ENCODE peak calls at places on chromosomes 6 and 20, in eight cellular contexts. One of them, this sample, is unnamed.
A peak's percentile ranks its signal among the peaks of the same experiment; 100 is the strongest.

GRCh38 chr20:58340853-58341252 is 31.3 kb downstream of the RAB22A start:
- DNase-seq in mammary epithelial cell: no peak
- DNase-seq in midbrain: no peak
- DNase-seq in fibroblast of gingiva: no peak
- DNase-seq in A549: peak; percentile 13
- DNase-seq in osteoblast: no peak
- DNase-seq in CD8-positive, alpha-beta T cell: no peak
- DNase-seq in neural crest cell: no peak
- DNase-seq in this sample: no peak

GRCh38 chr6:104404377-104404776 is 455.3 kb downstream of the HACE1 start:
- DNase-seq in mammary epithelial cell: no peak
- DNase-seq in midbrain: no peak
- DNase-seq in fibroblast of gingiva: no peak
- DNase-seq in A549: no peak
- DNase-seq in osteoblast: no peak
- DNase-seq in CD8-positive, alpha-beta T cell: no peak
- DNase-seq in neural crest cell: no peak
- DNase-seq in this sample: no peak

GRCh38 chr6:73231986-73232391 is 6.7 kb upstream of the KHDC1L start:
- DNase-seq in mammary epithelial cell: no peak
- DNase-seq in midbrain: no peak
- DNase-seq in fibroblast of gingiva: no peak
- DNase-seq in A549: no peak
- DNase-seq in osteoblast: no peak
- DNase-seq in CD8-positive, alpha-beta T cell: no peak
- DNase-seq in neural crest cell: no peak
- DNase-seq in this sample: no peak

GRCh38 chr6:15033850-15034203 is 212.0 kb upstream of the JARID2 start:
- DNase-seq in mammary epithelial cell: no peak
- DNase-seq in midbrain: no peak
- DNase-seq in fibroblast of gingiva: no peak
- DNase-seq in A549: no peak
- DNase-seq in osteoblast: no peak
- DNase-seq in CD8-positive, alpha-beta T cell: no peak
- DNase-seq in neural crest cell: no peak
- DNase-seq in this sample: no peak

GRCh38 chr20:42749548-42749947 is 440.2 kb downstream of the PTPRT start:
- DNase-seq in mammary epithelial cell: no peak
- DNase-seq in midbrain: no peak
- DNase-seq in fibroblast of gingiva: no peak
- DNase-seq in A549: no peak
- DNase-seq in osteoblast: no peak
- DNase-seq in CD8-positive, alpha-beta T cell: no peak
- DNase-seq in neural crest cell: no peak
- DNase-seq in this sample: no peak

GRCh38 chr20:25549866-25550477 is 35.4 kb downstream of the NINL start:
- DNase-seq in mammary epithelial cell: no peak
- DNase-seq in midbrain: no peak
- DNase-seq in fibroblast of gingiva: peak; percentile 80
- DNase-seq in A549: no peak
- DNase-seq in osteoblast: peak; percentile 81
- DNase-seq in CD8-positive, alpha-beta T cell: no peak
- DNase-seq in neural crest cell: no peak
- DNase-seq in this sample: no peak

GRCh38 chr20:52004720-52005119 is 186.9 kb downstream of the ZFP64 start:
- DNase-seq in mammary epithelial cell: no peak
- DNase-seq in midbrain: no peak
- DNase-seq in fibroblast of gingiva: peak; percentile 78
- DNase-seq in A549: no peak
- DNase-seq in osteoblast: no peak
- DNase-seq in CD8-positive, alpha-beta T cell: no peak
- DNase-seq in neural crest cell: no peak
- DNase-seq in this sample: no peak

GRCh38 chr6:36285797-36286196 is 15.9 kb downstream of the PNPLA1 start:
- DNase-seq in mammary epithelial cell: no peak
- DNase-seq in midbrain: no peak
- DNase-seq in fibroblast of gingiva: no peak
- DNase-seq in A549: no peak
- DNase-seq in osteoblast: no peak
- DNase-seq in CD8-positive, alpha-beta T cell: no peak
- DNase-seq in neural crest cell: no peak
- DNase-seq in this sample: no peak

GRCh38 chr6:111730835-111731234 is 125.2 kb upstream of the TRAF3IP2 start:
- DNase-seq in mammary epithelial cell: no peak
- DNase-seq in midbrain: peak; percentile 69
- DNase-seq in fibroblast of gingiva: no peak
- DNase-seq in A549: no peak
- DNase-seq in osteoblast: no peak
- DNase-seq in CD8-positive, alpha-beta T cell: no peak
- DNase-seq in neural crest cell: peak; percentile 44
- DNase-seq in this sample: no peak

GRCh38 chr6:133939778-133940667 is 13.0 kb upstream of the TBPL1 start:
- DNase-seq in mammary epithelial cell: no peak
- DNase-seq in midbrain: no peak
- DNase-seq in fibroblast of gingiva: no peak
- DNase-seq in A549: no peak
- DNase-seq in osteoblast: no peak
- DNase-seq in CD8-positive, alpha-beta T cell: no peak
- DNase-seq in neural crest cell: no peak
- DNase-seq in this sample: no peak

GRCh38 chr20:40961686-40962640 is 66.7 kb upstream of the TOP1 start:
- DNase-seq in mammary epithelial cell: peak; percentile 87
- DNase-seq in midbrain: no peak
- DNase-seq in fibroblast of gingiva: peak; percentile 58
- DNase-seq in A549: no peak
- DNase-seq in osteoblast: peak; percentile 9
- DNase-seq in CD8-positive, alpha-beta T cell: no peak
- DNase-seq in neural crest cell: no peak
- DNase-seq in this sample: no peak

GRCh38 chr6:166629628-166630027 is 2.6 kb upstream of the RPS6KA2 start:
- DNase-seq in mammary epithelial cell: no peak
- DNase-seq in midbrain: no peak
- DNase-seq in fibroblast of gingiva: no peak
- DNase-seq in A549: no peak
- DNase-seq in osteoblast: peak; percentile 92
- DNase-seq in CD8-positive, alpha-beta T cell: no peak
- DNase-seq in neural crest cell: no peak
- DNase-seq in this sample: no peak

GRCh38 chr6:26556263-26557070 is 18.3 kb downstream of the HMGN4 start:
- DNase-seq in mammary epithelial cell: peak; percentile 90
- DNase-seq in midbrain: peak; percentile 27
- DNase-seq in fibroblast of gingiva: peak; percentile 94
- DNase-seq in A549: peak; percentile 92
- DNase-seq in osteoblast: peak; percentile 95
- DNase-seq in CD8-positive, alpha-beta T cell: no peak
- DNase-seq in neural crest cell: peak; percentile 57
- DNase-seq in this sample: no peak

GRCh38 chr6:161374971-161375873 is 101.4 kb upstream of the AGPAT4 start:
- DNase-seq in mammary epithelial cell: peak; percentile 54
- DNase-seq in midbrain: peak; percentile 81
- DNase-seq in fibroblast of gingiva: no peak
- DNase-seq in A549: peak; percentile 14
- DNase-seq in osteoblast: peak; percentile 89
- DNase-seq in CD8-positive, alpha-beta T cell: no peak
- DNase-seq in neural crest cell: no peak
- DNase-seq in this sample: no peak

GRCh38 chr6:151300267-151300930 is 60.6 kb downstream of the AKAP12 start:
- DNase-seq in mammary epithelial cell: no peak
- DNase-seq in midbrain: no peak
- DNase-seq in fibroblast of gingiva: no peak
- DNase-seq in A549: no peak
- DNase-seq in osteoblast: no peak
- DNase-seq in CD8-positive, alpha-beta T cell: no peak
- DNase-seq in neural crest cell: no peak
- DNase-seq in this sample: no peak

GRCh38 chr6:108714012-108714773 is 134.0 kb upstream of the ARMC2 start:
- DNase-seq in mammary epithelial cell: no peak
- DNase-seq in midbrain: no peak
- DNase-seq in fibroblast of gingiva: peak; percentile 80
- DNase-seq in A549: no peak
- DNase-seq in osteoblast: peak; percentile 81
- DNase-seq in CD8-positive, alpha-beta T cell: no peak
- DNase-seq in neural crest cell: no peak
- DNase-seq in this sample: no peak

GRCh38 chr6:79824231-79824630 is 123.1 kb downstream of the ELOVL4 start:
- DNase-seq in mammary epithelial cell: peak; percentile 12
- DNase-seq in midbrain: no peak
- DNase-seq in fibroblast of gingiva: no peak
- DNase-seq in A549: no peak
- DNase-seq in osteoblast: no peak
- DNase-seq in CD8-positive, alpha-beta T cell: no peak
- DNase-seq in neural crest cell: no peak
- DNase-seq in this sample: no peak

GRCh38 chr6:116157391-116157790 is 31.5 kb upstream of the COL10A1 start:
- DNase-seq in mammary epithelial cell: no peak
- DNase-seq in midbrain: no peak
- DNase-seq in fibroblast of gingiva: peak; percentile 48
- DNase-seq in A549: no peak
- DNase-seq in osteoblast: no peak
- DNase-seq in CD8-positive, alpha-beta T cell: no peak
- DNase-seq in neural crest cell: no peak
- DNase-seq in this sample: no peak

GRCh38 chr6:125050663-125051318 is 88.6 kb downstream of the RNF217 start:
- DNase-seq in mammary epithelial cell: no peak
- DNase-seq in midbrain: no peak
- DNase-seq in fibroblast of gingiva: peak; percentile 41
- DNase-seq in A549: no peak
- DNase-seq in osteoblast: no peak
- DNase-seq in CD8-positive, alpha-beta T cell: no peak
- DNase-seq in neural crest cell: no peak
- DNase-seq in this sample: no peak

GRCh38 chr6:69090132-69090531 is 455.1 kb downstream of the ADGRB3 start:
- DNase-seq in mammary epithelial cell: no peak
- DNase-seq in midbrain: no peak
- DNase-seq in fibroblast of gingiva: peak; percentile 57
- DNase-seq in A549: peak; percentile 65
- DNase-seq in osteoblast: peak; percentile 36
- DNase-seq in CD8-positive, alpha-beta T cell: no peak
- DNase-seq in neural crest cell: no peak
- DNase-seq in this sample: no peak

GRCh38 chr6:35727206-35727934 is 9.5 kb upstream of the ARMC12 start:
- DNase-seq in mammary epithelial cell: peak; percentile 76
- DNase-seq in midbrain: peak; percentile 84
- DNase-seq in fibroblast of gingiva: peak; percentile 98
- DNase-seq in A549: peak; percentile 58
- DNase-seq in osteoblast: peak; percentile 84
- DNase-seq in CD8-positive, alpha-beta T cell: no peak
- DNase-seq in neural crest cell: peak; percentile 44
- DNase-seq in this sample: no peak

GRCh38 chr20:12030470-12030869 is 112.8 kb downstream of the BTBD3 start:
- DNase-seq in mammary epithelial cell: no peak
- DNase-seq in midbrain: no peak
- DNase-seq in fibroblast of gingiva: no peak
- DNase-seq in A549: no peak
- DNase-seq in osteoblast: no peak
- DNase-seq in CD8-positive, alpha-beta T cell: no peak
- DNase-seq in neural crest cell: no peak
- DNase-seq in this sample: no peak

GRCh38 chr6:35522660-35523658 is 10.3 kb upstream of the TULP1 start:
- DNase-seq in mammary epithelial cell: peak; percentile 59
- DNase-seq in midbrain: peak; percentile 39
- DNase-seq in fibroblast of gingiva: peak; percentile 39
- DNase-seq in A549: peak; percentile 55
- DNase-seq in osteoblast: peak; percentile 93
- DNase-seq in CD8-positive, alpha-beta T cell: peak; percentile 64
- DNase-seq in neural crest cell: peak; percentile 89
- DNase-seq in this sample: peak; percentile 54

This sample was measured in T-cell.